ENCODE peak calls at places on chromosomes 6 and 20, in ten cellular contexts. X is prostate gland, J is ovary, E is IMR-90, D is HepG2, U is stomach, P is endothelial cell of umbilical vein, I is upper lobe of left lung, M is H1, Z is A549. O is an unnamed sample. For H3K4me1, the result is how much of the 10 kb centered on the place peaks cover.

GRCh38 chr6:77450924-77451323 is 12.4 kb downstream of the HTR1B start:
- DNase-seq in D (no peak), E (peak), U (no peak), P (peak), I (no peak), Z (no peak), X (no peak), J (no peak), M (no peak), O (no peak)

GRCh38 chr6:6736753-6737654 is 148.5 kb downstream of the LY86 start:
- DNase-seq in I (no peak), Z (no peak), E (no peak), D (no peak), M (no peak), P (peak), U (peak), J (peak), X (no peak), O (no peak)

GRCh38 chr6:125363360-125364121 is 61.8 kb upstream of the HDDC2 start:
- DNase-seq in I (no peak), Z (no peak), J (peak), X (no peak), D (peak), P (peak), E (peak), U (peak), M (peak), O (no peak)

GRCh38 chr6:118263929-118264486 is 284.1 kb upstream of the PLN start:
- DNase-seq in J (no peak), X (no peak), Z (peak), U (no peak), P (peak), E (peak), M (no peak), I (no peak), D (peak), O (no peak)

GRCh38 chr6:160065200-160065599 is 56.4 kb upstream of the SLC22A1 start:
- DNase-seq in M (no peak), X (no peak), Z (no peak), I (no peak), U (no peak), D (no peak), J (no peak), P (no peak), E (no peak), O (no peak)

GRCh38 chr6:169755162-169755561 is 3.7 kb downstream of the ERMARD start:
- DNase-seq in M (no peak), P (no peak), U (no peak), J (no peak), Z (no peak), E (no peak), I (no peak), X (no peak), D (no peak), O (no peak)

GRCh38 chr6:125741336-125741735 is 8.1 kb upstream of the HEY2 start:
- DNase-seq in U (no peak), X (no peak), M (no peak), I (no peak), E (no peak), D (no peak), J (no peak), P (no peak), Z (no peak), O (no peak)

GRCh38 chr6:30013296-30013922 is 47.7 kb upstream of the POLR1H start:
- DNase-seq in D (peak), U (no peak), Z (no peak), I (no peak), J (no peak), E (no peak), M (peak), P (peak), X (no peak), O (peak)

GRCh38 chr6:12165297-12165696 is 124.9 kb upstream of the EDN1 start:
- DNase-seq in P (no peak), M (no peak), Z (no peak), E (no peak), J (no peak), U (no peak), D (no peak), I (no peak), X (no peak), O (no peak)

GRCh38 chr6:139338845-139339244 is 35.6 kb downstream of the CITED2 start:
- DNase-seq in E (peak), U (no peak), X (no peak), D (no peak), Z (no peak), M (no peak), P (no peak), I (no peak), J (no peak), O (no peak)

GRCh38 chr6:131782764-131783163 is 25.1 kb upstream of the ENPP1 start:
- DNase-seq in J (no peak), E (no peak), U (no peak), I (no peak), D (no peak), M (no peak), P (no peak), Z (no peak), X (no peak), O (no peak)

GRCh38 chr6:6315660-6316059 is 4.8 kb downstream of the F13A1 start:
- DNase-seq in M (no peak), I (no peak), Z (peak), E (peak), P (peak), X (no peak), U (peak), J (no peak), D (peak), O (no peak)

GRCh38 chr6:21612067-21612745 is 18.7 kb downstream of the SOX4 start:
- DNase-seq in J (no peak), P (no peak), I (no peak), D (no peak), M (no peak), E (no peak), X (no peak), U (no peak), Z (no peak), O (peak)

GRCh38 chr20:8223096-8223870 is 91.2 kb downstream of the PLCB1 start:
- DNase-seq in D (peak), X (no peak), U (no peak), Z (peak), M (no peak), E (peak), P (peak), I (no peak), J (no peak), O (no peak)

DNA sequence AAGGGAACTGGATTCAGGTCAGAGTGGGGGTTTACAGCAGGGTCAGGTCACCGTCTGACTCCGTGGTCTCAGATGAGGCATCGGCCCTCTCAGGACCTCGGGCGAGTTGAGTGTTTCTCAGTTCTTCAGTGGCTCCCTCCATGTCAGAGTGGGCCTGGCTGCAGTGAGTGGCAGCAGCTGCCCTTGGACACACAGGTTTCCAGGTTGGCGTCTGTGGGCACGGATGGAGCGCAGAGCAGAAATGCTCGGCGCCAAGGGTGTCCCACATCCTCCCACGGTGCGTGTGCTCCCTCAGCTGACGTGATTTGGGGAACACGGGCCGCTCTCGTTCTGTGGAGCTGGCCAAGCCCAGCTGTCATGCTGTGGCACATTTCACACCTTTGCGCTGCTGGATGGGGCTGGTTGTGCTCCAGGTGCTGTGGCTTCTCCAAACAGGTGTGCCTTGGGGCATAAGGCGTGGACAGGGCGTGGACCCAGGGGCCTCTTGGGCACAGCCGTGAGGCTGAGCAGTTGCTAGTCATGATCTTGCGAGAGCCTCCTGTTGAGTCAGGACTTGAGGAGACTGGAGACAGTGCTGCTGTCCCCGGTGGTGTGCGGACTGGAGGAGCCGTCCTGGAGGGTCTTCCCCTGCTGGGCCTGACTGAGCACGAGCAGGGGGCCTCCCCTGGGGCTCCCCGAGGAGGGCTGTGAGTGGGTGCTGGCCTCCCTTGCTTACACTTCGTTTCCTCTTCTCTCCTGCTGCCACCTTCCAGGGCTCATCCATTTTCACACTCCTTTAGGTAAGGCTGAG is 9.5 kb upstream of the DNAJC5 start:
- DNase-seq in I (no peak), Z (no peak), D (no peak), P (no peak), J (no peak), M (no peak), E (no peak), U (peak), X (no peak), O (no peak)
- TF ChIP-seq POLR2A in I (no peak), Z (no peak), D (no peak), P (no peak), J (no peak), M (no peak), E (no peak), U (no peak), X (no peak), O (no peak)

GRCh38 chr6:33429745-33430042 is 9.8 kb downstream of the SYNGAP1 start:
- DNase-seq in Z (no peak), P (no peak), X (no peak), M (no peak), J (no peak), I (no peak), U (no peak), D (no peak), E (no peak), O (no peak)

GRCh38 chr6:33428891-33429744 is 9.3 kb downstream of the SYNGAP1 start:
- DNase-seq in D (no peak), Z (no peak), I (no peak), U (no peak), X (no peak), E (no peak), P (no peak), M (no peak), J (no peak), O (no peak)

GRCh38 chr6:33431880-33432541 is 12.1 kb downstream of the SYNGAP1 start:
- DNase-seq in M (no peak), I (no peak), P (no peak), E (no peak), Z (no peak), U (no peak), D (no peak), J (no peak), X (no peak), O (no peak)

GRCh38 chr6:33430991-33431879 is 11.4 kb downstream of the SYNGAP1 start:
- DNase-seq in I (peak), D (peak), U (peak), E (peak), P (peak), J (peak), M (no peak), Z (peak), X (peak), O (peak)

GRCh38 chr6:33430334-33430733 is 10.5 kb downstream of the SYNGAP1 start:
- DNase-seq in M (no peak), U (no peak), I (no peak), P (no peak), Z (no peak), J (no peak), E (no peak), X (no peak), D (no peak), O (no peak)
- H3K4me1 ChIP-seq in M (under half), U (under half), I (under half), P (under half), Z (under half), J (under half), E (under half), X (under half), D (under half), O (half or more)

DNA sequence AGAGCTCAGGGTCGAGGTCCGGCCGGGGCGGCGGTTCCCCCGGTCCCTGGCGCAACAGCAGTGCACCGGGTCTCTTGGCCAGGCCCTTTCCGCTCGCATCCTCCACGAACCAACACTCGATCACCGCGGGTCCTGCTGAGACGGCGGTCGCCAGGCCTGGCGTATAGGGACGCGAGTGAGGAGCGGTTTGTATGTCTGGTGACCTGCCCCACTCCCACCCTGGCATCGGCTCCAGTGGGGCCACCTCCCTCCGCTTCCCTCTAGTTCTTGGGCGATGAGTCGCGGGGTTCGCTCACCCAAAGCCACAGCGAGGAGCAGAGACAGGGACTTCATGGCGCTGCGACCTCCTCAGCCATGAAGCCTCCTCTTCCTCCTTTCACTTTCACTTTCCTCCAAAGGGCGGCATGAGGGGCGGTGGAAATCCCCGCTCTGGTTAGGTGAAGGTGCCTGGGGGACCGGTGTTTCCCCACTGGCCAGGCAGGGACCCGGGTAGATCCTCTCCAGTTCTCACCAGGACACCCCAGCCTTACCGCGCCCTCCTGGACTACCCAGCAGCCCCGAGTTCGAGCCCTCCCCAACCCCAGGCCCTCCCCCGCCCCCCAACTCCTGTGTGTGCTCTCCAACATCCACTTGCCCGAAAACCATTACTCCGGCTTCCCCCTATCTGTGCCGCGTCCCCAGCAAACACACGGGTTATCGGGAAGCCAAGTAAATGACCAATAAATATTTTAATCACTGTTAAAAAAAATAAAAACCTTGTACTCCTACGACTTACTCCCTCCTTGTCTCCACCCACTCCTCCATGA is at the start of gene TAPBP:
- DNase-seq in P (peak), Z (peak), M (no peak), X (peak), J (peak), U (peak), E (peak), I (peak), D (peak), O (no peak)
- TF ChIP-seq POLR2A in P (peak), Z (no peak), M (no peak), X (peak), J (peak), U (no peak), E (peak), I (peak), D (no peak), O (no peak)

GRCh38 chr6:111673086-111673485 is 67.4 kb upstream of the TRAF3IP2 start:
- DNase-seq in U (no peak), D (no peak), M (no peak), P (no peak), J (no peak), X (no peak), Z (no peak), I (no peak), E (no peak), O (no peak)

GRCh38 chr6:111667921-111668320 is 62.2 kb upstream of the TRAF3IP2 start:
- DNase-seq in D (no peak), E (peak), U (no peak), P (no peak), I (no peak), Z (no peak), J (no peak), X (no peak), M (no peak), O (no peak)

GRCh38 chr6:111666812-111667211 is 61.1 kb upstream of the TRAF3IP2 start:
- DNase-seq in P (peak), E (peak), U (no peak), J (no peak), X (no peak), M (no peak), Z (no peak), I (no peak), D (no peak), O (no peak)

GRCh38 chr6:111668410-111668809 is 62.7 kb upstream of the TRAF3IP2 start:
- DNase-seq in Z (no peak), E (no peak), U (no peak), X (no peak), P (no peak), I (no peak), D (no peak), M (no peak), J (no peak), O (no peak)

GRCh38 chr6:111669326-111669725 is 63.6 kb upstream of the TRAF3IP2 start:
- DNase-seq in P (no peak), U (no peak), Z (no peak), I (no peak), E (no peak), M (no peak), D (no peak), X (no peak), J (no peak), O (no peak)
- H3K4me1 ChIP-seq in P (under half), U (under half), Z (under half), I (under half), E (under half), M (under half), D (under half), X (under half), J (under half), O (under half)

GRCh38 chr6:27669798-27670301 is 196.9 kb upstream of the ZNF184 start:
- DNase-seq in X (no peak), M (no peak), I (no peak), D (no peak), U (no peak), J (peak), E (no peak), Z (peak), P (no peak), O (no peak)
- TF ChIP-seq POLR2A in X (no peak), M (no peak), I (no peak), D (no peak), U (no peak), J (no peak), E (no peak), Z (no peak), P (no peak), O (no peak)

GRCh38 chr6:44222987-44223470 is 366 bp upstream of the SLC29A1 start:
- DNase-seq in Z (no peak), U (no peak), E (no peak), J (no peak), X (no peak), I (no peak), P (peak), D (no peak), M (no peak), O (no peak)
- H3K4me1 ChIP-seq in Z (half or more), U (half or more), E (under half), J (under half), X (under half), I (half or more), P (half or more), D (half or more), M (under half), O (half or more)

DNA sequence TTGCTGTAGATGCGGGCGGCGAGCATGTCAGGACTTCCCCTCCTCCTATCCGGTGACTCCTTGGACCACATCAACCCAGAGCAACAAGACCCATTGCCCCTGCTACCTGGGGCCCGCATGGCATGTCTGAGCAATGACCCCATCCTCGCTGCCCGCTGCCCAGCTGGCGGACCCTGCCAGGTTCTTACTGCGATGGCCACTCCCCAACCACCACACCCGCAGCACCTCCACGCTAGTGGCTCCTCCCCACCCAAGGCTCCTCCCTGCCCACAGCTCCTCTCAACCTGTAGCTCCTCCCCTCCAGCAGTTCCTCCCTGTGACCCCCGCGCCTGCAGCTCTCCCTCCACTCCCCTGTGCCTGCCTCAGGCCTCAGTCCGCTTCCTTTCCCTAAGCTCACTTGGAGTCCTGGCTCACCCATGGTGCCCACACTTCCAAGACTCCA is 17.6 kb upstream of the SERPINB9 start:
- DNase-seq in D (no peak), P (no peak), I (no peak), X (no peak), E (no peak), M (no peak), Z (no peak), J (no peak), U (peak), O (no peak)
- TF ChIP-seq POLR2A in D (no peak), P (no peak), I (no peak), X (no peak), E (no peak), M (no peak), Z (no peak), J (no peak), U (no peak), O (no peak)

GRCh38 chr6:35173068-35174042 is 32.2 kb upstream of the TCP11 start:
- DNase-seq in P (no peak), M (no peak), X (no peak), E (no peak), Z (no peak), D (no peak), I (no peak), J (no peak), U (no peak), O (no peak)
- H3K4me1 ChIP-seq in P (under half), M (under half), X (under half), E (under half), Z (under half), D (under half), I (under half), J (under half), U (under half), O (under half)

O was measured in esophagus muscularis mucosa.